ENCODE peak calls at places on chromosomes 7 and 10, in ten cellular contexts. U is stimulated activated CD8-positive, alpha-beta memory T cell treated with anti-CD3 and anti-CD28 coated beads, Interleukin-15, amount 100 ng/mL, for 24 hours; E is small intestine; G is globus pallidus; M is GM23248; V is AG04450; L is AG09309; K is NCI-H1417; F is stimulated activated CD4-positive, alpha-beta T cell treated with anti-CD3 and anti-CD28 coated beads, TNF-alpha, amount 100 ng/mL, for 4 hours; Z is foreskin fibroblast. T is an unnamed sample.

GRCh38 chr7:98802781-98803110 is 67.1 kb downstream of the TMEM130 start:
- DNase-seq in K (no peak), V (no peak), G (no peak), L (no peak), F (no peak), E (no peak), M (no peak), Z (no peak), U (no peak), T (no peak)

GRCh38 chr7:7529328-7529727 is 6.3 kb downstream of the COL28A1 start:
- DNase-seq in E (no peak), L (no peak), M (no peak), V (no peak), U (no peak), F (no peak), Z (no peak), K (peak), G (no peak), T (no peak)

GRCh38 chr10:7423521-7423920 is 12.7 kb upstream of the SFMBT2 start:
- DNase-seq in M (no peak), U (no peak), V (no peak), G (no peak), E (no peak), F (no peak), K (peak), Z (no peak), L (no peak), T (no peak)

GRCh38 chr10:46995234-46995633 is 84.0 kb downstream of the PTPN20 start:
- DNase-seq in U (no peak), F (no peak), L (no peak), G (no peak), E (peak), M (peak), Z (no peak), V (no peak), K (no peak), T (no peak)

GRCh38 chr7:99393363-99394187 is 14.8 kb downstream of the PDAP1 start:
- DNase-seq in M (peak), K (no peak), V (no peak), F (no peak), Z (peak), G (no peak), L (no peak), U (no peak), E (no peak), T (no peak)

GRCh38 chr10:124001391-124002260 is 91.8 kb downstream of the CHST15 start:
- DNase-seq in K (no peak), E (no peak), V (no peak), U (no peak), M (no peak), Z (no peak), L (no peak), F (no peak), G (no peak), T (no peak)

GRCh38 chr7:54841772-54842707 is 83.0 kb upstream of the SEC61G start:
- DNase-seq in K (no peak), M (peak), Z (peak), V (peak), U (no peak), E (no peak), L (peak), G (no peak), F (no peak), T (peak)

GRCh38 chr7:30469303-30469702 is 9.3 kb downstream of the NOD1 start:
- DNase-seq in G (no peak), V (peak), F (no peak), Z (peak), U (no peak), L (peak), E (peak), M (peak), K (no peak), T (peak)

GRCh38 chr10:774661-775244 is 85.3 kb upstream of the DIP2C start:
- DNase-seq in F (no peak), L (no peak), V (no peak), K (no peak), G (no peak), U (no peak), Z (no peak), M (no peak), E (no peak), T (no peak)

GRCh38 chr7:151631968-151632749 is 112.5 kb upstream of the RHEB start:
- DNase-seq in Z (peak), F (peak), V (peak), U (peak), K (peak), E (peak), L (no peak), M (peak), G (peak), T (peak)

GRCh38 chr10:124994573-124995473 is 52.9 kb downstream of the ZRANB1 start:
- DNase-seq in U (no peak), F (no peak), K (no peak), E (no peak), V (no peak), M (no peak), G (no peak), L (no peak), Z (no peak), T (no peak)

GRCh38 chr7:36583318-36583717 is 141.0 kb downstream of the AOAH start:
- DNase-seq in M (peak), Z (peak), G (no peak), E (no peak), U (no peak), L (no peak), F (no peak), V (no peak), K (no peak), T (no peak)

GRCh38 chr10:78805176-78805575 is 263.6 kb upstream of the ZMIZ1 start:
- DNase-seq in L (peak), E (peak), K (no peak), Z (peak), G (no peak), V (peak), M (peak), U (no peak), F (no peak), T (peak)

GRCh38 chr7:16564023-16564380 is 37.4 kb downstream of the LRRC72 start:
- DNase-seq in V (no peak), K (no peak), U (no peak), L (no peak), F (no peak), E (no peak), M (no peak), Z (no peak), G (no peak), T (no peak)

GRCh38 chr10:93815304-93816091 is 57.8 kb downstream of the LGI1 start:
- DNase-seq in U (no peak), G (peak), L (no peak), V (no peak), K (peak), F (no peak), M (no peak), Z (peak), E (no peak), T (no peak)